ENCODE peak calls at places on chromosome 4, in nine cellular contexts. One of them, this sample, is unnamed.

GRCh38 chr4:5746829-5747745 is 36.1 kb downstream of the EVC start:
- DNase-seq in cardiac fibroblast: peak
- DNase-seq in skeletal muscle cell: peak
- DNase-seq in amygdala: no peak
- DNase-seq in frontal cortex: no peak
- DNase-seq in SW480: no peak
- DNase-seq in lung microvascular endothelial cell: peak
- DNase-seq in ureter: no peak
- DNase-seq in stimulated activated CD4-positive, alpha-beta T cell treated with anti-CD3 and anti-CD28 coated beads, TNF-alpha, amount 100 ng/mL, for 1 hour: no peak
- DNase-seq in this sample: no peak

GRCh38 chr4:5770051-5770450 is 59.0 kb downstream of the EVC start:
- DNase-seq in cardiac fibroblast: no peak
- DNase-seq in skeletal muscle cell: no peak
- DNase-seq in amygdala: no peak
- DNase-seq in frontal cortex: no peak
- DNase-seq in SW480: no peak
- DNase-seq in lung microvascular endothelial cell: no peak
- DNase-seq in ureter: peak
- DNase-seq in stimulated activated CD4-positive, alpha-beta T cell treated with anti-CD3 and anti-CD28 coated beads, TNF-alpha, amount 100 ng/mL, for 1 hour: no peak
- DNase-seq in this sample: no peak

GRCh38 chr4:102420563-102421221 is 75.4 kb upstream of the SLC39A8 start:
- DNase-seq in cardiac fibroblast: peak
- DNase-seq in skeletal muscle cell: no peak
- DNase-seq in amygdala: no peak
- DNase-seq in frontal cortex: no peak
- DNase-seq in SW480: no peak
- DNase-seq in lung microvascular endothelial cell: no peak
- DNase-seq in ureter: no peak
- DNase-seq in stimulated activated CD4-positive, alpha-beta T cell treated with anti-CD3 and anti-CD28 coated beads, TNF-alpha, amount 100 ng/mL, for 1 hour: no peak
- DNase-seq in this sample: no peak

GRCh38 chr4:10077492-10078335 is 38.9 kb downstream of the WDR1 start:
- DNase-seq in cardiac fibroblast: no peak
- DNase-seq in skeletal muscle cell: no peak
- DNase-seq in amygdala: no peak
- DNase-seq in frontal cortex: peak
- DNase-seq in SW480: no peak
- DNase-seq in lung microvascular endothelial cell: no peak
- DNase-seq in ureter: no peak
- DNase-seq in stimulated activated CD4-positive, alpha-beta T cell treated with anti-CD3 and anti-CD28 coated beads, TNF-alpha, amount 100 ng/mL, for 1 hour: no peak
- DNase-seq in this sample: no peak

GRCh38 chr4:169115897-169116254 is 105.8 kb upstream of the CBR4 start:
- DNase-seq in cardiac fibroblast: peak
- DNase-seq in skeletal muscle cell: peak
- DNase-seq in amygdala: no peak
- DNase-seq in frontal cortex: no peak
- DNase-seq in SW480: peak
- DNase-seq in lung microvascular endothelial cell: peak
- DNase-seq in ureter: peak
- DNase-seq in stimulated activated CD4-positive, alpha-beta T cell treated with anti-CD3 and anti-CD28 coated beads, TNF-alpha, amount 100 ng/mL, for 1 hour: no peak
- DNase-seq in this sample: no peak

GRCh38 chr4:25437951-25438350 is 60.9 kb downstream of the ANAPC4 start:
- DNase-seq in cardiac fibroblast: no peak
- DNase-seq in skeletal muscle cell: peak
- DNase-seq in amygdala: no peak
- DNase-seq in frontal cortex: no peak
- DNase-seq in SW480: no peak
- DNase-seq in lung microvascular endothelial cell: no peak
- DNase-seq in ureter: no peak
- DNase-seq in stimulated activated CD4-positive, alpha-beta T cell treated with anti-CD3 and anti-CD28 coated beads, TNF-alpha, amount 100 ng/mL, for 1 hour: no peak
- DNase-seq in this sample: no peak

GRCh38 chr4:100306018-100306417 is 115.8 kb upstream of the DDIT4L start:
- DNase-seq in cardiac fibroblast: no peak
- DNase-seq in skeletal muscle cell: no peak
- DNase-seq in amygdala: no peak
- DNase-seq in frontal cortex: no peak
- DNase-seq in SW480: no peak
- DNase-seq in lung microvascular endothelial cell: no peak
- DNase-seq in ureter: no peak
- DNase-seq in stimulated activated CD4-positive, alpha-beta T cell treated with anti-CD3 and anti-CD28 coated beads, TNF-alpha, amount 100 ng/mL, for 1 hour: no peak
- DNase-seq in this sample: no peak

GRCh38 chr4:75841641-75842520 is 60.4 kb downstream of the PPEF2 start:
- DNase-seq in cardiac fibroblast: peak
- DNase-seq in skeletal muscle cell: no peak
- DNase-seq in amygdala: no peak
- DNase-seq in frontal cortex: no peak
- DNase-seq in SW480: no peak
- DNase-seq in lung microvascular endothelial cell: no peak
- DNase-seq in ureter: no peak
- DNase-seq in stimulated activated CD4-positive, alpha-beta T cell treated with anti-CD3 and anti-CD28 coated beads, TNF-alpha, amount 100 ng/mL, for 1 hour: no peak
- DNase-seq in this sample: no peak

GRCh38 chr4:837772-838171 is 11.8 kb upstream of the CPLX1 start:
- DNase-seq in cardiac fibroblast: no peak
- DNase-seq in skeletal muscle cell: no peak
- DNase-seq in amygdala: no peak
- DNase-seq in frontal cortex: no peak
- DNase-seq in SW480: no peak
- DNase-seq in lung microvascular endothelial cell: no peak
- DNase-seq in ureter: no peak
- DNase-seq in stimulated activated CD4-positive, alpha-beta T cell treated with anti-CD3 and anti-CD28 coated beads, TNF-alpha, amount 100 ng/mL, for 1 hour: no peak
- DNase-seq in this sample: no peak

GRCh38 chr4:7266525-7267292 is 74.4 kb downstream of the SORCS2 start:
- DNase-seq in cardiac fibroblast: peak
- DNase-seq in skeletal muscle cell: peak
- DNase-seq in amygdala: no peak
- DNase-seq in frontal cortex: no peak
- DNase-seq in SW480: peak
- DNase-seq in lung microvascular endothelial cell: no peak
- DNase-seq in ureter: no peak
- DNase-seq in stimulated activated CD4-positive, alpha-beta T cell treated with anti-CD3 and anti-CD28 coated beads, TNF-alpha, amount 100 ng/mL, for 1 hour: no peak
- DNase-seq in this sample: no peak

GRCh38 chr4:94435874-94436273 is 15.9 kb upstream of the PDLIM5 start:
- DNase-seq in cardiac fibroblast: no peak
- DNase-seq in skeletal muscle cell: no peak
- DNase-seq in amygdala: no peak
- DNase-seq in frontal cortex: no peak
- DNase-seq in SW480: no peak
- DNase-seq in lung microvascular endothelial cell: no peak
- DNase-seq in ureter: no peak
- DNase-seq in stimulated activated CD4-positive, alpha-beta T cell treated with anti-CD3 and anti-CD28 coated beads, TNF-alpha, amount 100 ng/mL, for 1 hour: no peak
- DNase-seq in this sample: no peak

GRCh38 chr4:151517896-151518295 is 108.9 kb downstream of the FHIP1A start:
- DNase-seq in cardiac fibroblast: no peak
- DNase-seq in skeletal muscle cell: no peak
- DNase-seq in amygdala: no peak
- DNase-seq in frontal cortex: no peak
- DNase-seq in SW480: no peak
- DNase-seq in lung microvascular endothelial cell: no peak
- DNase-seq in ureter: no peak
- DNase-seq in stimulated activated CD4-positive, alpha-beta T cell treated with anti-CD3 and anti-CD28 coated beads, TNF-alpha, amount 100 ng/mL, for 1 hour: no peak
- DNase-seq in this sample: no peak

GRCh38 chr4:85149656-85150055 is 183.2 kb upstream of the WDFY3 start:
- DNase-seq in cardiac fibroblast: peak
- DNase-seq in skeletal muscle cell: peak
- DNase-seq in amygdala: no peak
- DNase-seq in frontal cortex: no peak
- DNase-seq in SW480: no peak
- DNase-seq in lung microvascular endothelial cell: no peak
- DNase-seq in ureter: no peak
- DNase-seq in stimulated activated CD4-positive, alpha-beta T cell treated with anti-CD3 and anti-CD28 coated beads, TNF-alpha, amount 100 ng/mL, for 1 hour: no peak
- DNase-seq in this sample: no peak

GRCh38 chr4:40525811-40526598 is 103.7 kb downstream of the RBM47 start:
- DNase-seq in cardiac fibroblast: peak
- DNase-seq in skeletal muscle cell: peak
- DNase-seq in amygdala: no peak
- DNase-seq in frontal cortex: no peak
- DNase-seq in SW480: no peak
- DNase-seq in lung microvascular endothelial cell: no peak
- DNase-seq in ureter: no peak
- DNase-seq in stimulated activated CD4-positive, alpha-beta T cell treated with anti-CD3 and anti-CD28 coated beads, TNF-alpha, amount 100 ng/mL, for 1 hour: no peak
- DNase-seq in this sample: no peak

GRCh38 chr4:169774466-169775445 is 17.0 kb upstream of the HPF1 start:
- DNase-seq in cardiac fibroblast: peak
- DNase-seq in skeletal muscle cell: no peak
- DNase-seq in amygdala: no peak
- DNase-seq in frontal cortex: peak
- DNase-seq in SW480: no peak
- DNase-seq in lung microvascular endothelial cell: peak
- DNase-seq in ureter: no peak
- DNase-seq in stimulated activated CD4-positive, alpha-beta T cell treated with anti-CD3 and anti-CD28 coated beads, TNF-alpha, amount 100 ng/mL, for 1 hour: no peak
- DNase-seq in this sample: peak

GRCh38 chr4:114383721-114384120 is 214.9 kb upstream of the UGT8 start:
- DNase-seq in cardiac fibroblast: peak
- DNase-seq in skeletal muscle cell: peak
- DNase-seq in amygdala: peak
- DNase-seq in frontal cortex: no peak
- DNase-seq in SW480: no peak
- DNase-seq in lung microvascular endothelial cell: no peak
- DNase-seq in ureter: no peak
- DNase-seq in stimulated activated CD4-positive, alpha-beta T cell treated with anti-CD3 and anti-CD28 coated beads, TNF-alpha, amount 100 ng/mL, for 1 hour: no peak
- DNase-seq in this sample: no peak

GRCh38 chr4:6905501-6905900 is 4.1 kb upstream of the TBC1D14 start:
- DNase-seq in cardiac fibroblast: no peak
- DNase-seq in skeletal muscle cell: no peak
- DNase-seq in amygdala: no peak
- DNase-seq in frontal cortex: no peak
- DNase-seq in SW480: no peak
- DNase-seq in lung microvascular endothelial cell: no peak
- DNase-seq in ureter: no peak
- DNase-seq in stimulated activated CD4-positive, alpha-beta T cell treated with anti-CD3 and anti-CD28 coated beads, TNF-alpha, amount 100 ng/mL, for 1 hour: no peak
- DNase-seq in this sample: no peak

GRCh38 chr4:139809207-139810157 is 143.9 kb downstream of the MGST2 start:
- DNase-seq in cardiac fibroblast: no peak
- DNase-seq in skeletal muscle cell: no peak
- DNase-seq in amygdala: no peak
- DNase-seq in frontal cortex: no peak
- DNase-seq in SW480: no peak
- DNase-seq in lung microvascular endothelial cell: peak
- DNase-seq in ureter: no peak
- DNase-seq in stimulated activated CD4-positive, alpha-beta T cell treated with anti-CD3 and anti-CD28 coated beads, TNF-alpha, amount 100 ng/mL, for 1 hour: no peak
- DNase-seq in this sample: no peak

GRCh38 chr4:74449571-74450297 is 4.8 kb downstream of the AREG start:
- DNase-seq in cardiac fibroblast: no peak
- DNase-seq in skeletal muscle cell: no peak
- DNase-seq in amygdala: no peak
- DNase-seq in frontal cortex: no peak
- DNase-seq in SW480: no peak
- DNase-seq in lung microvascular endothelial cell: peak
- DNase-seq in ureter: no peak
- DNase-seq in stimulated activated CD4-positive, alpha-beta T cell treated with anti-CD3 and anti-CD28 coated beads, TNF-alpha, amount 100 ng/mL, for 1 hour: no peak
- DNase-seq in this sample: no peak

GRCh38 chr4:101123231-101123630 is 224.1 kb downstream of the PPP3CA start:
- DNase-seq in cardiac fibroblast: no peak
- DNase-seq in skeletal muscle cell: no peak
- DNase-seq in amygdala: no peak
- DNase-seq in frontal cortex: no peak
- DNase-seq in SW480: no peak
- DNase-seq in lung microvascular endothelial cell: no peak
- DNase-seq in ureter: no peak
- DNase-seq in stimulated activated CD4-positive, alpha-beta T cell treated with anti-CD3 and anti-CD28 coated beads, TNF-alpha, amount 100 ng/mL, for 1 hour: no peak
- DNase-seq in this sample: no peak

GRCh38 chr4:167359711-167360110 is 125.4 kb upstream of the SPOCK3 start:
- DNase-seq in cardiac fibroblast: no peak
- DNase-seq in skeletal muscle cell: no peak
- DNase-seq in amygdala: no peak
- DNase-seq in frontal cortex: no peak
- DNase-seq in SW480: no peak
- DNase-seq in lung microvascular endothelial cell: no peak
- DNase-seq in ureter: no peak
- DNase-seq in stimulated activated CD4-positive, alpha-beta T cell treated with anti-CD3 and anti-CD28 coated beads, TNF-alpha, amount 100 ng/mL, for 1 hour: no peak
- DNase-seq in this sample: no peak

GRCh38 chr4:13857800-13858199 is 230.3 kb upstream of the BOD1L1 start:
- DNase-seq in cardiac fibroblast: no peak
- DNase-seq in skeletal muscle cell: no peak
- DNase-seq in amygdala: no peak
- DNase-seq in frontal cortex: no peak
- DNase-seq in SW480: no peak
- DNase-seq in lung microvascular endothelial cell: no peak
- DNase-seq in ureter: no peak
- DNase-seq in stimulated activated CD4-positive, alpha-beta T cell treated with anti-CD3 and anti-CD28 coated beads, TNF-alpha, amount 100 ng/mL, for 1 hour: no peak
- DNase-seq in this sample: no peak

GRCh38 chr4:78059524-78059889 is 2.4 kb downstream of the FRAS1 start:
- DNase-seq in cardiac fibroblast: peak
- DNase-seq in skeletal muscle cell: peak
- DNase-seq in amygdala: no peak
- DNase-seq in frontal cortex: peak
- DNase-seq in SW480: peak
- DNase-seq in lung microvascular endothelial cell: peak
- DNase-seq in ureter: peak
- DNase-seq in stimulated activated CD4-positive, alpha-beta T cell treated with anti-CD3 and anti-CD28 coated beads, TNF-alpha, amount 100 ng/mL, for 1 hour: no peak
- DNase-seq in this sample: no peak

GRCh38 chr4:181143241-181143854 is 1099.9 kb upstream of the TENM3 start:
- DNase-seq in cardiac fibroblast: peak
- DNase-seq in skeletal muscle cell: peak
- DNase-seq in amygdala: peak
- DNase-seq in frontal cortex: peak
- DNase-seq in SW480: peak
- DNase-seq in lung microvascular endothelial cell: peak
- DNase-seq in ureter: peak
- DNase-seq in stimulated activated CD4-positive, alpha-beta T cell treated with anti-CD3 and anti-CD28 coated beads, TNF-alpha, amount 100 ng/mL, for 1 hour: no peak
- DNase-seq in this sample: peak

GRCh38 chr4:30610361-30610760 is 109.8 kb upstream of the PCDH7 start:
- DNase-seq in cardiac fibroblast: peak
- DNase-seq in skeletal muscle cell: peak
- DNase-seq in amygdala: no peak
- DNase-seq in frontal cortex: no peak
- DNase-seq in SW480: no peak
- DNase-seq in lung microvascular endothelial cell: no peak
- DNase-seq in ureter: no peak
- DNase-seq in stimulated activated CD4-positive, alpha-beta T cell treated with anti-CD3 and anti-CD28 coated beads, TNF-alpha, amount 100 ng/mL, for 1 hour: no peak
- DNase-seq in this sample: no peak

GRCh38 chr4:184416913-184417734 is 57.2 kb downstream of the IRF2 start:
- DNase-seq in cardiac fibroblast: no peak
- DNase-seq in skeletal muscle cell: no peak
- DNase-seq in amygdala: no peak
- DNase-seq in frontal cortex: no peak
- DNase-seq in SW480: no peak
- DNase-seq in lung microvascular endothelial cell: peak
- DNase-seq in ureter: no peak
- DNase-seq in stimulated activated CD4-positive, alpha-beta T cell treated with anti-CD3 and anti-CD28 coated beads, TNF-alpha, amount 100 ng/mL, for 1 hour: no peak
- DNase-seq in this sample: no peak

GRCh38 chr4:39637572-39638357 is 900 bp downstream of the SMIM14 start:
- DNase-seq in cardiac fibroblast: peak
- DNase-seq in skeletal muscle cell: no peak
- DNase-seq in amygdala: peak
- DNase-seq in frontal cortex: no peak
- DNase-seq in SW480: peak
- DNase-seq in lung microvascular endothelial cell: peak
- DNase-seq in ureter: no peak
- DNase-seq in stimulated activated CD4-positive, alpha-beta T cell treated with anti-CD3 and anti-CD28 coated beads, TNF-alpha, amount 100 ng/mL, for 1 hour: no peak
- DNase-seq in this sample: no peak

GRCh38 chr4:41471672-41472071 is 66.3 kb upstream of the LIMCH1 start:
- DNase-seq in cardiac fibroblast: no peak
- DNase-seq in skeletal muscle cell: no peak
- DNase-seq in amygdala: no peak
- DNase-seq in frontal cortex: no peak
- DNase-seq in SW480: no peak
- DNase-seq in lung microvascular endothelial cell: no peak
- DNase-seq in ureter: no peak
- DNase-seq in stimulated activated CD4-positive, alpha-beta T cell treated with anti-CD3 and anti-CD28 coated beads, TNF-alpha, amount 100 ng/mL, for 1 hour: no peak
- DNase-seq in this sample: no peak

GRCh38 chr4:123602007-123602406 is 205.4 kb downstream of the SPRY1 start:
- DNase-seq in cardiac fibroblast: no peak
- DNase-seq in skeletal muscle cell: no peak
- DNase-seq in amygdala: no peak
- DNase-seq in frontal cortex: no peak
- DNase-seq in SW480: no peak
- DNase-seq in lung microvascular endothelial cell: no peak
- DNase-seq in ureter: no peak
- DNase-seq in stimulated activated CD4-positive, alpha-beta T cell treated with anti-CD3 and anti-CD28 coated beads, TNF-alpha, amount 100 ng/mL, for 1 hour: no peak
- DNase-seq in this sample: no peak

GRCh38 chr4:87375719-87376291 is 15.2 kb downstream of the HSD17B11 start:
- DNase-seq in cardiac fibroblast: peak
- DNase-seq in skeletal muscle cell: peak
- DNase-seq in amygdala: no peak
- DNase-seq in frontal cortex: peak
- DNase-seq in SW480: peak
- DNase-seq in lung microvascular endothelial cell: peak
- DNase-seq in ureter: no peak
- DNase-seq in stimulated activated CD4-positive, alpha-beta T cell treated with anti-CD3 and anti-CD28 coated beads, TNF-alpha, amount 100 ng/mL, for 1 hour: no peak
- DNase-seq in this sample: no peak

GRCh38 chr4:165461176-165461835 is 82.5 kb downstream of the CPE start:
- DNase-seq in cardiac fibroblast: peak
- DNase-seq in skeletal muscle cell: peak
- DNase-seq in amygdala: no peak
- DNase-seq in frontal cortex: no peak
- DNase-seq in SW480: no peak
- DNase-seq in lung microvascular endothelial cell: no peak
- DNase-seq in ureter: no peak
- DNase-seq in stimulated activated CD4-positive, alpha-beta T cell treated with anti-CD3 and anti-CD28 coated beads, TNF-alpha, amount 100 ng/mL, for 1 hour: no peak
- DNase-seq in this sample: no peak

This sample was measured in activated B cell treated with CpG ODN at 0.5 μM for 24 hours.